ENCODE peak calls at places on chromosomes 5 and 9, in nine cellular contexts. F is IMR-90; M is K562; B is CD8-positive, alpha-beta T cell; P is NB4; S is H1; A is WERI-Rb-1; Y is pancreas; O is uterus. T is an unnamed sample.

GRCh38 chr5:95113489-95113888 is 171.4 kb downstream of the MCTP1 start:
- DNase-seq in S (peak; percentile 21), P (no peak), O (no peak), Y (no peak), B (no peak), F (peak; percentile 53), M (no peak), A (no peak), T (no peak)

GRCh38 chr9:69307446-69308216 is 17.4 kb upstream of the ENTREP1 start:
- DNase-seq in Y (no peak), A (no peak), S (peak; percentile 58), M (no peak), O (no peak), B (no peak), F (peak; percentile 55), P (no peak), T (peak; percentile 71)

GRCh38 chr9:74006935-74007334 is 490.2 kb upstream of the RORB start:
- DNase-seq in B (no peak), A (no peak), F (no peak), S (no peak), P (no peak), Y (no peak), M (no peak), O (no peak), T (no peak)

GRCh38 chr5:10201223-10201868 is 48.3 kb downstream of the ATPSCKMT start:
- DNase-seq in F (peak; percentile 7), B (no peak), S (peak; percentile 21), A (peak; percentile 67), O (no peak), P (peak; percentile 53), M (no peak), Y (no peak), T (no peak)

GRCh38 chr9:6277417-6277816 is 50.8 kb upstream of the TPD52L3 start:
- DNase-seq in P (no peak), Y (no peak), M (no peak), B (no peak), S (no peak), A (no peak), O (no peak), F (no peak), T (no peak)

GRCh38 chr9:68715181-68715456 is 10.1 kb downstream of the PIP5K1B start:
- DNase-seq in P (no peak), S (no peak), B (no peak), A (no peak), M (no peak), O (no peak), Y (no peak), F (no peak), T (no peak)

GRCh38 chr5:115132465-115132864 is 37.2 kb downstream of the TRIM36 start:
- DNase-seq in O (no peak), P (peak; percentile 43), S (no peak), F (no peak), B (no peak), Y (no peak), A (no peak), M (no peak), T (no peak)

GRCh38 chr5:172910828-172911627 is 48.2 kb upstream of the RPL26L1 start:
- DNase-seq in P (peak; percentile 48), A (peak; percentile 29), M (no peak), S (no peak), Y (no peak), O (peak; percentile 71), F (peak; percentile 96), B (no peak), T (peak; percentile 65)

GRCh38 chr9:27726244-27727141 is 153.2 kb upstream of the C9orf72 start:
- DNase-seq in A (peak; percentile 69), P (peak; percentile 84), F (peak; percentile 55), Y (peak; percentile 24), O (peak; percentile 45), S (peak; percentile 56), B (peak; percentile 26), M (peak; percentile 1), T (peak; percentile 54)

GRCh38 chr5:33842456-33842855 is 49.3 kb downstream of the ADAMTS12 start:
- DNase-seq in M (no peak), A (no peak), S (no peak), P (no peak), O (no peak), F (no peak), Y (no peak), B (no peak), T (no peak)

GRCh38 chr9:124934290-124934689 is 6.6 kb downstream of the GOLGA1 start:
- DNase-seq in P (no peak), M (no peak), A (no peak), O (no peak), F (peak; percentile 73), B (no peak), Y (no peak), S (no peak), T (no peak)

GRCh38 chr5:126267435-126267834 is 155.8 kb upstream of the GRAMD2B start:
- DNase-seq in S (no peak), Y (no peak), M (no peak), B (no peak), A (no peak), F (no peak), P (no peak), O (no peak), T (no peak)

GRCh38 chr5:107806271-107806670 is 135.5 kb upstream of the EFNA5 start:
- DNase-seq in Y (no peak), M (no peak), F (no peak), B (no peak), P (no peak), O (no peak), A (peak; percentile 74), S (no peak), T (no peak)

GRCh38 chr9:278651-279050 is 64.0 kb downstream of the DOCK8 start:
- DNase-seq in Y (no peak), S (no peak), O (no peak), F (no peak), B (peak; percentile 50), M (no peak), A (no peak), P (peak; percentile 51), T (no peak)

GRCh38 chr5:128405159-128405558 is 132.9 kb downstream of the FBN2 start:
- DNase-seq in F (no peak), P (no peak), O (no peak), S (no peak), M (no peak), A (no peak), Y (no peak), B (no peak), T (no peak)

GRCh38 chr5:73774924-73775323 is 148.9 kb downstream of the ARHGEF28 start:
- DNase-seq in B (no peak), F (no peak), M (no peak), O (no peak), A (no peak), P (no peak), Y (no peak), S (no peak), T (no peak)

GRCh38 chr5:175246242-175246891 is 197.6 kb downstream of the DRD1 start:
- DNase-seq in Y (no peak), S (peak; percentile 5), O (peak; percentile 15), P (peak; percentile 11), F (peak; percentile 98), B (no peak), A (no peak), M (no peak), T (no peak)

GRCh38 chr9:75658301-75658919 is 232.1 kb upstream of the PCSK5 start:
- DNase-seq in A (no peak), M (no peak), P (no peak), B (no peak), F (peak; percentile 45), S (no peak), O (no peak), Y (no peak), T (peak; percentile 55)

DNA sequence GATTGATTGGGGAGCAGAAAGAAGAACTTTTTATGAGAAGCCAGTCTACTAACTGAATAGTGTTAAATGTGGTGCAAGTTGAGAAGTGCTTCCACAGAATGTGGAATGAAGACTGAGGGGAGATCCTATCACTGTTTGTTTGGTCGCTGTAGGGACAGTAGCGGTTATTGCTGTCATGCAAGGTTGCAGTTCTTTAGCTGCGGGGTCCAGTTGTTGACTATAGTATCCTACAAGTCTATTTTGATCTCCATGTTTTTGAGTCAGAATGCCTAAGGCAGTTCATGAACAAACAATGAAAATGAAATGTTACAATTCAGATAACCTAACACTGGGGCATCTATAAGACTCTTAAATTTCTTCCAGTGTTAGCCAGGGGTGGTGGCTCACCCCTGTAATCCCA is 45.3 kb upstream of the PDZD2 start:
- DNase-seq in B (no peak), A (no peak), M (no peak), Y (no peak), P (no peak), F (no peak), O (no peak), S (no peak), T (no peak)
- H3K4me3 ChIP-seq in B (no peak overlapping the region), A (no peak overlapping the region), M (no peak overlapping the region), Y (no peak overlapping the region), P (no peak overlapping the region), F (no peak overlapping the region), O (no peak overlapping the region), S (no peak overlapping the region), T (no peak overlapping the region)

GRCh38 chr5:14153932-14154646 is 10.9 kb downstream of the TRIO start:
- DNase-seq in B (no peak), F (peak; percentile 83), Y (peak; percentile 21), O (peak; percentile 79), A (no peak), P (no peak), M (no peak), S (no peak), T (peak; percentile 10)
- H3K4me3 ChIP-seq in B (no peak overlapping the region), F (no peak overlapping the region), Y (no peak overlapping the region), O (no peak overlapping the region), A (no peak overlapping the region), P (no peak overlapping the region), M (no peak overlapping the region), S (no peak overlapping the region), T (no peak overlapping the region)

GRCh38 chr9:105436753-105437152 is 11.1 kb upstream of the FSD1L start:
- DNase-seq in A (no peak), B (no peak), O (no peak), P (no peak), F (no peak), Y (no peak), S (no peak), M (no peak), T (no peak)

GRCh38 chr9:105435453-105435852 is 12.4 kb upstream of the FSD1L start:
- DNase-seq in O (no peak), A (no peak), B (no peak), S (no peak), P (no peak), F (no peak), M (no peak), Y (no peak), T (no peak)

GRCh38 chr9:105437704-105438103 is 10.1 kb upstream of the FSD1L start:
- DNase-seq in O (no peak), Y (no peak), F (no peak), M (no peak), A (no peak), P (no peak), S (no peak), B (no peak), T (no peak)

GRCh38 chr9:105439428-105439827 is 8.4 kb upstream of the FSD1L start:
- DNase-seq in F (peak; percentile 62), M (no peak), O (no peak), Y (no peak), B (no peak), A (no peak), P (no peak), S (no peak), T (no peak)

GRCh38 chr9:105438136-105438839 is 9.5 kb upstream of the FSD1L start:
- DNase-seq in O (no peak), Y (no peak), B (no peak), P (no peak), F (peak; percentile 97), S (no peak), M (no peak), A (no peak), T (no peak)
- H3K4me3 ChIP-seq in O (no peak overlapping the region), Y (no peak overlapping the region), B (no peak overlapping the region), P (no peak overlapping the region), F (no peak overlapping the region), S (no peak overlapping the region), M (no peak overlapping the region), A (no peak overlapping the region), T (no peak overlapping the region)

GRCh38 chr5:109701252-109701651 is 11.5 kb downstream of the MAN2A1 start:
- DNase-seq in Y (no peak), M (no peak), S (no peak), P (no peak), A (no peak), B (no peak), O (no peak), F (peak; percentile 45), T (no peak)
- H3K4me3 ChIP-seq in Y (no peak overlapping the region), M (no peak overlapping the region), S (no peak overlapping the region), P (no peak overlapping the region), A (no peak overlapping the region), B (no peak overlapping the region), O (no peak overlapping the region), F (no peak overlapping the region), T (no peak overlapping the region)

T was measured in thyroid gland.